ENCODE peak calls at places on chromosomes 12 and 14, in nine cellular contexts. U, Q, R, F, J, G, B, W and H are unnamed samples. For H3K4me1, the result is how much of the 10 kb centered on the place peaks cover.

GRCh38 chr12:68959457-68960161 is 26.6 kb upstream of the CPM start:
- DNase-seq in U (no peak), Q (no peak), R (no peak), F (no peak), J (no peak), G (no peak), B (no peak), W (no peak), H (no peak)

GRCh38 chr12:87866602-87867292 is 162.5 kb downstream of the C12orf50 start:
- DNase-seq in U (peak), Q (peak), R (no peak), F (peak), J (no peak), G (peak), B (no peak), W (no peak), H (no peak)

GRCh38 chr14:57755018-57755521 is 110.8 kb downstream of the SLC35F4 start:
- DNase-seq in U (no peak), Q (no peak), R (no peak), F (no peak), J (no peak), G (no peak), B (no peak), W (no peak), H (no peak)

GRCh38 chr14:35435177-35435576 is 30.6 kb upstream of the NFKBIA start:
- DNase-seq in U (peak), Q (no peak), R (no peak), F (no peak), J (no peak), G (no peak), B (no peak), W (no peak), H (no peak)

GRCh38 chr12:65670775-65671174 is 153.5 kb upstream of the HMGA2 start:
- DNase-seq in U (peak), Q (no peak), R (no peak), F (no peak), J (no peak), G (no peak), B (no peak), W (no peak), H (no peak)

GRCh38 chr12:123960029-123960428 is 12.6 kb downstream of the CCDC92 start:
- DNase-seq in U (no peak), Q (no peak), R (no peak), F (no peak), J (no peak), G (no peak), B (no peak), W (no peak), H (no peak)

GRCh38 chr12:64998327-64999156 is 122.6 kb downstream of the WIF1 start:
- DNase-seq in U (no peak), Q (no peak), R (no peak), F (no peak), J (no peak), G (no peak), B (no peak), W (no peak), H (no peak)

GRCh38 chr14:88929656-88930436 is 105.4 kb downstream of the TTC8 start:
- DNase-seq in U (no peak), Q (peak), R (no peak), F (peak), J (no peak), G (no peak), B (no peak), W (no peak), H (no peak)

GRCh38 chr14:53954551-53955233 is 1.9 kb downstream of the BMP4 start:
- DNase-seq in U (peak), Q (peak), R (no peak), F (peak), J (peak), G (no peak), B (no peak), W (peak), H (no peak)

GRCh38 chr12:9081667-9082243 is 34.0 kb downstream of the A2M start:
- DNase-seq in U (no peak), Q (no peak), R (no peak), F (no peak), J (no peak), G (no peak), B (no peak), W (no peak), H (no peak)

GRCh38 chr12:64680235-64680634 is 69.9 kb downstream of the RASSF3 start:
- DNase-seq in U (no peak), Q (no peak), R (no peak), F (peak), J (no peak), G (no peak), B (peak), W (no peak), H (no peak)

GRCh38 chr12:100346660-100347059 is 10.2 kb upstream of the SLC17A8 start:
- DNase-seq in U (peak), Q (no peak), R (no peak), F (no peak), J (no peak), G (no peak), B (no peak), W (no peak), H (no peak)

GRCh38 chr12:86945685-86946196 is 689.5 kb upstream of the MGAT4C start:
- DNase-seq in U (no peak), Q (no peak), R (no peak), F (no peak), J (no peak), G (no peak), B (no peak), W (no peak), H (no peak)

GRCh38 chr12:2167231-2167630 is 114.4 kb downstream of the CACNA1C start:
- DNase-seq in U (no peak), Q (no peak), R (no peak), F (no peak), J (no peak), G (no peak), B (no peak), W (no peak), H (no peak)

GRCh38 chr12:2170376-2170775 is 117.6 kb downstream of the CACNA1C start:
- DNase-seq in U (no peak), Q (no peak), R (no peak), F (no peak), J (no peak), G (no peak), B (no peak), W (no peak), H (peak)

GRCh38 chr12:2169489-2169888 is 116.7 kb downstream of the CACNA1C start:
- DNase-seq in U (no peak), Q (no peak), R (no peak), F (no peak), J (no peak), G (no peak), B (no peak), W (no peak), H (no peak)

GRCh38 chr12:2169964-2170363 is 117.2 kb downstream of the CACNA1C start:
- DNase-seq in U (no peak), Q (no peak), R (no peak), F (no peak), J (no peak), G (no peak), B (no peak), W (no peak), H (no peak)

DNA sequence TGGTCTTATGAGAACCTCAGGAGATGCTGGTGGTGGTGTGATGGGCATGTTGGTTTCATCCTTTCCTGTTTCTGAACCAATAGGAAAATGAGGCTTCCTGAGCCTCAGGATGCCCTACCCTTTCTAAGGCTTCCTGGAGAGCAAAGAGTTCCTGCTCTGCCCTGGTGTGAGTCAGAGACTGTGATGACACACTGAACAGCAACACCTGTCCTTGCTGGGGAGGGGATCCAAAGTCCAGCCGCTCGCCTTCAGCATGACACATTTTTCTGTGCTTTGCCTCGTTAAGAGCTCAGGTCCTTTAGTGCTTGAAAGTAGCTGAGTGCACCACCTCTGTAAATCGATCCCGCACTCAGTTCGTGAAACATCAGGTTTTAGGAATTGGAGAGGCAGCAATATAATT is 116.0 kb downstream of the CACNA1C start:
- DNase-seq in U (peak), Q (no peak), R (no peak), F (peak), J (no peak), G (no peak), B (peak), W (peak), H (no peak)
- H3K27ac ChIP-seq in U (no peak), Q (no peak), R (no peak), F (no peak), J (no peak), G (no peak), B (peak), W (no peak), H (no peak)

DNA sequence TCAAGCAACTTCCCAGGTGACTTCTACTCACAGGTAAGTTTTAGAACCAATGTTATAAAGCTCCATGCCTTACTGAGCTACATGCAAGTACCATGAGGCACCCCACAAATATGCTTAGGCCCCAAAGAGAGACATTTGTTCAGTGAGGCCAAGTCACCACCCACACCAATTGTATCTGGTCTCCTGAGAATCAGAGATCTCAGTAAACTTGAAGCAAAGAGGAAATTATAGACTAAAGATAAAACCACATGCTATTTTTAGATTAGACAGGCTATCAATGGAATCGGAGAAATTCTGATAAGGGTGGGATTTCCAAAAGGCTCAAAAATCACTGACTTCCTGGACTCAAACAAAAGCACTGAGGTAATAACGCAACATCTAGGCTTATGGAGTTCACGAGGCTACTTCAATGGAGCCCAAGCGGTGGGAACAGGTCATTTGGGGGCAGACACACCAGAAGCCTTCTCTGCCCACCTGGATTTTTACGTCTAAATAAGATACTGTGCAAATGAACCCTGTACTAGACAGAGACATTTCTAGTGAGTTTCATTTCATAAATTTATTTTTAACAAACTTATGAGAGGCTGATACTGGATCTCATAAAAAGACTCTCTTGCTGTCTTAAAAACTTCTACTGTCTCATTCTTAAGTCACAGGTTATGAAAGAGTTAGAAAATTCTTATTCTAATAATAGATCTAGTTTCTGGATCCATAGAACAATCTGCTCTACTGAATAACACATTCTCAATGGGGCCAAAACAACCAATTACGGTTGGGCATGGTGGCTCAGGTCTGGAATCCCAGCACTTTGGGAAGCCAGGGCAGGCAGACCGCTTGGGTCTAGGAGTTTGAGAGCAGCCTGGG is 7.7 kb downstream of the SLC15A4 start:
- DNase-seq in U (no peak), Q (no peak), R (no peak), F (no peak), J (no peak), G (no peak), B (no peak), W (no peak), H (no peak)
- H3K4me1 ChIP-seq in U (under half), Q (under half), R (half or more), F (under half), J (half or more), G (half or more), B (under half), W (under half), H (under half)

GRCh38 chr12:34404377-34405285 is 382.3 kb downstream of the ALG10 start:
- DNase-seq in U (no peak), Q (no peak), R (no peak), F (no peak), J (peak), G (no peak), B (peak), W (peak), H (peak)

GRCh38 chr12:34402228-34402898 is 380.1 kb downstream of the ALG10 start:
- DNase-seq in U (no peak), Q (no peak), R (peak), F (no peak), J (peak), G (no peak), B (peak), W (no peak), H (peak)

GRCh38 chr12:34405286-34406227 is 383.3 kb downstream of the ALG10 start:
- DNase-seq in U (no peak), Q (no peak), R (no peak), F (no peak), J (peak), G (no peak), B (peak), W (peak), H (peak)

GRCh38 chr12:34402899-34403705 is 380.8 kb downstream of the ALG10 start:
- DNase-seq in U (no peak), Q (no peak), R (peak), F (no peak), J (peak), G (no peak), B (peak), W (peak), H (peak)

DNA sequence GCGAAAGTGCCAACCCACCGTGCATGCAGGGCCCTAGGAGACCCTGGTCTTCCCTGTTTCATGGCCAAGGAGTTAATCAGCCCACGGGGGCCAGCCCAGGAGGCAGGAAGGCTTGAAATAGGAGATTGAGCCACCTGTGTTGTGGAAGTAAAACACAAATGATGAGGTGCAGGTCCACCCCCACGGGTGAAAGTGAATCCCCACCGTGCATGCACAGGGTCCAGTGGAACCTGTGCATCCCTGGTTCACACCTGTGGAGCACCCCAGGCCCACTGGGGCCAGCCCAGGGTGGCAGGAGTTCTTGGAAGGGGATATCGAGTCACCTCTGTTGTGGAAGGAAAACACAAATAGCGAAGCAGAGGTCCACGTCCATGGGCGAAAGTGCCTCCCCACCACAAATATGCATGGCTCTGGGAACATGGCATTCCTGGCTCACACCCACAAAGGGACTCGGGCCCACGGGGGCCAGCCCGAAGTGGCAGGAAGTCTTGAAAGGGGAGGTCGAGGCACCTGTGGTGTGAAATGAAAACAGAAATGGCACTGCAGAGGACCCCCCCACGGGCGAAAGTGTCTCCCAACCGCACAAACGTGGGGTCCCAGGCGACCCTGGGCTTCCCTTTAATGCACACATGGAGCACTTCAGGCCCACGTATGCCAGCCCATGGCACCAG is 381.5 kb downstream of the ALG10 start:
- DNase-seq in U (no peak), Q (no peak), R (no peak), F (no peak), J (peak), G (no peak), B (peak), W (peak), H (peak)
- H3K4me3 ChIP-seq in U (no peak), Q (no peak), R (no peak), F (no peak), J (no peak), G (no peak), B (no peak), W (no peak), H (no peak)

DNA sequence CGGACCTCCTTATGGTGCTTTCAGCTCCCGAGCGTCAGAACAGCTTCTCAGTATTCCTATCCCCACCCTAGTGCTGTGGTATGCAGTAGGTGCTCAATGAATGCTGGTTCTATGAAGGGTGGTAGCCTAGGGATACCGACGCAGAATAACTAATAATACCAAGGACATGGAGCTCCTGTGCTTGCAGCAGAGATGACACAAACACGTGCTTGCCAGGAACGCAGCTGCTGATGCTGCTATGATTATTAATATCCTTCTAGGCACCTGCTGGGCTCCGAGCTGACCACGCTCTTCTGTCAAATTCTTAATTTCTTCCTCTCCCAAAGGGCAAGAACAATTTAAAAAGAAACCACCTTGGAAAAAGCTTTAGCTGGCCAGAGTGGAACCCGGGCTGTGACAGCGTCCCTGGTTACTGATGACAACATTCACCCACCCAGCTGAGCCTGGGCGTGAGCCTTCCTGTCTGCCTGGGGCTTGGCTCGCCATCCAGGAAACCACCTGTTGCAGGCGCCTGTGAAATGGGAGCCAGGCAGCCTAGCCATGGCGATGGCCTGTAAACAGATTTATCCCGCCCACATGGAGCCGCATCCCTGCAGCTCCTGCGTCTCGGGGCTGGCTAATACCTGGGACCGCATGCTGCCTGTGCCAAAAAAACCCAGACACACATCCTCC is 28.8 kb downstream of the CLMN start:
- DNase-seq in U (no peak), Q (peak), R (no peak), F (no peak), J (peak), G (peak), B (peak), W (peak), H (peak)
- H3K27ac ChIP-seq in U (no peak), Q (no peak), R (no peak), F (no peak), J (peak), G (no peak), B (peak), W (no peak), H (peak)

DNA sequence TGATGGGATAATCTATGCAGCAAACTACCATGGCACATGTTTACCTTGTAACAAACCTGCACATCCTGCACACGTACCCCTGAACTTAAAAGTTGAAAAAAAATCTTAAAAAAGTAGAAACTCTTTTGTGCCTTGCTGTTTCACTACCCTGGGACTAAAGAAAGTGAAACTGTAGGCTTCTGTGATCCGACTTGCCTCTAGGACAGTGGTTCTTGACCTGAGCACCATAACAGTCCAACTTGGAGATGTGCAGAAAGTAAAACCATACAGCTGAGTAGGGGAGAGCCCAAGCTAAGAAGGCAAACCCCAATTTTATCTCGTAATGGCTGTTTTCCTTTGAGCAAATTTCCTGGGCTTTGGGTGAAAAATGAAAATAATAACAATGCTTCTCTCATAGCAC is 335.1 kb downstream of the BTG1 start:
- DNase-seq in U (no peak), Q (no peak), R (no peak), F (no peak), J (no peak), G (no peak), B (no peak), W (no peak), H (no peak)
- H3K4me1 ChIP-seq in U (under half), Q (under half), R (under half), F (under half), J (under half), G (under half), B (under half), W (under half), H (under half)

GRCh38 chr12:45217846-45218245 is 2.0 kb downstream of the ANO6 start:
- DNase-seq in U (peak), Q (peak), R (no peak), F (no peak), J (no peak), G (no peak), B (no peak), W (no peak), H (no peak)
- H3K4me3 ChIP-seq in U (peak), Q (peak), R (no peak), F (peak), J (peak), G (peak), B (peak), W (peak), H (peak)

GRCh38 chr12:57160021-57160420 is 12.6 kb upstream of the LRP1-AS start:
- DNase-seq in U (no peak), Q (no peak), R (no peak), F (no peak), J (no peak), G (no peak), B (no peak), W (no peak), H (no peak)

GRCh38 chr12:57159341-57159740 is 11.9 kb upstream of the LRP1-AS start:
- DNase-seq in U (no peak), Q (no peak), R (no peak), F (no peak), J (no peak), G (no peak), B (no peak), W (no peak), H (no peak)

GRCh38 chr12:57157588-57158173 is 10.3 kb upstream of the LRP1-AS start:
- DNase-seq in U (no peak), Q (no peak), R (no peak), F (no peak), J (no peak), G (no peak), B (no peak), W (no peak), H (no peak)

GRCh38 chr12:57158186-57158585 is 10.8 kb upstream of the LRP1-AS start:
- DNase-seq in U (no peak), Q (no peak), R (no peak), F (no peak), J (no peak), G (no peak), B (no peak), W (no peak), H (no peak)

DNA sequence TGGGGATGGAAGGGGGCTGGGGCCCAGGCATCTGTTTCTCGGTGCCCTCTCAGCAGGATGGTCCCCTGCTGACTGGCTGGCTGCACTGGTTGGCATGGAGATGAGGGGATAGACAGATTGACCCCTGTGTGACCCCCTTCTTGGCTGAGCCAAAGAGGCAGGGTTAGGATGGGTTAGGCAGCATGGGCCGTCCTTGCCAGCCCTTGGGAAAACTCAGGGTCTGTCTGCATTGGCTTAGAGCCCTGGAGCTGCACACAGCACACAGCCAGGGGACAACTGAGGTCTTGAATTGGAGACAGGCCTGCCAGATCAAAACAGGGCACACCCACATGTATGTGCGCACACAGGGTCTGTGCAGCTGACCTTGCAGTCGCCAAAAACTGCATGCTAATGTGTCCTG is 11.2 kb upstream of the LRP1-AS start:
- DNase-seq in U (no peak), Q (no peak), R (no peak), F (no peak), J (no peak), G (no peak), B (no peak), W (no peak), H (no peak)
- H3K27ac ChIP-seq in U (no peak), Q (no peak), R (no peak), F (no peak), J (peak), G (no peak), B (peak), W (no peak), H (peak)